ENCODE peak calls at places on chromosomes 12 and 14, in nine cellular contexts. One of them, this sample, is unnamed. For H3K27me3, the result is how much of the 10 kb centered on the place peaks cover.

GRCh38 chr12:94262228-94263010 is 114.0 kb downstream of the PLXNC1 start:
- DNase-seq in SJCRH30: peak
- DNase-seq in HL-60: no peak
- DNase-seq in upper lobe of right lung: peak
- DNase-seq in neuronal stem cell: no peak
- DNase-seq in H1: no peak
- DNase-seq in tibial artery: peak
- DNase-seq in cardiac muscle cell: peak
- DNase-seq in bronchial epithelial cell: peak
- DNase-seq in this sample: peak

GRCh38 chr14:75566321-75566720 is 12.1 kb upstream of the FLVCR2 start:
- DNase-seq in SJCRH30: no peak
- DNase-seq in HL-60: no peak
- DNase-seq in H1: no peak
- DNase-seq in tibial artery: no peak
- DNase-seq in neuronal stem cell: no peak
- DNase-seq in upper lobe of right lung: no peak
- DNase-seq in bronchial epithelial cell: peak
- DNase-seq in cardiac muscle cell: no peak
- DNase-seq in this sample: no peak

GRCh38 chr14:57889245-57889644 is 23.4 kb upstream of the SLC35F4 start:
- DNase-seq in neuronal stem cell: no peak
- DNase-seq in tibial artery: peak
- DNase-seq in upper lobe of right lung: peak
- DNase-seq in SJCRH30: peak
- DNase-seq in bronchial epithelial cell: peak
- DNase-seq in cardiac muscle cell: no peak
- DNase-seq in H1: no peak
- DNase-seq in HL-60: no peak
- DNase-seq in this sample: no peak

GRCh38 chr12:27488479-27488878 is 35.5 kb upstream of the PPFIBP1 start:
- DNase-seq in upper lobe of right lung: no peak
- DNase-seq in neuronal stem cell: no peak
- DNase-seq in SJCRH30: no peak
- DNase-seq in cardiac muscle cell: no peak
- DNase-seq in tibial artery: no peak
- DNase-seq in bronchial epithelial cell: no peak
- DNase-seq in HL-60: no peak
- DNase-seq in H1: no peak
- DNase-seq in this sample: no peak

GRCh38 chr12:57761391-57761998 is 5.4 kb downstream of the CYP27B1 start:
- DNase-seq in bronchial epithelial cell: no peak
- DNase-seq in cardiac muscle cell: no peak
- DNase-seq in upper lobe of right lung: no peak
- DNase-seq in H1: no peak
- DNase-seq in HL-60: no peak
- DNase-seq in tibial artery: peak
- DNase-seq in SJCRH30: peak
- DNase-seq in neuronal stem cell: no peak
- DNase-seq in this sample: no peak

GRCh38 chr14:76473381-76474263 is 97.7 kb downstream of the ESRRB start:
- DNase-seq in bronchial epithelial cell: peak
- DNase-seq in SJCRH30: peak
- DNase-seq in upper lobe of right lung: peak
- DNase-seq in HL-60: no peak
- DNase-seq in H1: peak
- DNase-seq in neuronal stem cell: no peak
- DNase-seq in tibial artery: no peak
- DNase-seq in cardiac muscle cell: peak
- DNase-seq in this sample: no peak

GRCh38 chr12:124008629-124009028 is 35.6 kb downstream of the ZNF664 start:
- DNase-seq in SJCRH30: no peak
- DNase-seq in tibial artery: no peak
- DNase-seq in bronchial epithelial cell: no peak
- DNase-seq in cardiac muscle cell: no peak
- DNase-seq in H1: no peak
- DNase-seq in HL-60: no peak
- DNase-seq in neuronal stem cell: no peak
- DNase-seq in upper lobe of right lung: no peak
- DNase-seq in this sample: no peak

GRCh38 chr12:62738611-62739010 is 196.3 kb downstream of the PPM1H start:
- DNase-seq in neuronal stem cell: no peak
- DNase-seq in H1: no peak
- DNase-seq in HL-60: no peak
- DNase-seq in SJCRH30: peak
- DNase-seq in upper lobe of right lung: no peak
- DNase-seq in tibial artery: no peak
- DNase-seq in cardiac muscle cell: no peak
- DNase-seq in bronchial epithelial cell: no peak
- DNase-seq in this sample: no peak

GRCh38 chr12:65525501-65526141 is 247.1 kb downstream of the MSRB3 start:
- DNase-seq in neuronal stem cell: no peak
- DNase-seq in bronchial epithelial cell: peak
- DNase-seq in H1: no peak
- DNase-seq in upper lobe of right lung: no peak
- DNase-seq in SJCRH30: no peak
- DNase-seq in HL-60: no peak
- DNase-seq in tibial artery: no peak
- DNase-seq in cardiac muscle cell: no peak
- DNase-seq in this sample: no peak

GRCh38 chr14:32129124-32129523 is 52.0 kb downstream of the ARHGAP5 start:
- DNase-seq in bronchial epithelial cell: peak
- DNase-seq in upper lobe of right lung: no peak
- DNase-seq in H1: no peak
- DNase-seq in cardiac muscle cell: no peak
- DNase-seq in neuronal stem cell: no peak
- DNase-seq in HL-60: no peak
- DNase-seq in tibial artery: no peak
- DNase-seq in SJCRH30: no peak
- DNase-seq in this sample: no peak

GRCh38 chr14:62077676-62078261 is 315.5 kb downstream of the SNAPC1 start:
- DNase-seq in H1: no peak
- DNase-seq in neuronal stem cell: no peak
- DNase-seq in HL-60: no peak
- DNase-seq in tibial artery: no peak
- DNase-seq in bronchial epithelial cell: no peak
- DNase-seq in cardiac muscle cell: no peak
- DNase-seq in upper lobe of right lung: no peak
- DNase-seq in SJCRH30: no peak
- DNase-seq in this sample: no peak

GRCh38 chr12:62700091-62700490 is 233.5 kb downstream of the MON2 start:
- DNase-seq in upper lobe of right lung: no peak
- DNase-seq in H1: no peak
- DNase-seq in neuronal stem cell: no peak
- DNase-seq in cardiac muscle cell: no peak
- DNase-seq in tibial artery: no peak
- DNase-seq in SJCRH30: no peak
- DNase-seq in HL-60: no peak
- DNase-seq in bronchial epithelial cell: no peak
- DNase-seq in this sample: no peak

GRCh38 chr12:7176595-7176994 is 12.9 kb upstream of the PEX5 start:
- DNase-seq in bronchial epithelial cell: peak
- DNase-seq in H1: no peak
- DNase-seq in HL-60: no peak
- DNase-seq in tibial artery: no peak
- DNase-seq in upper lobe of right lung: no peak
- DNase-seq in SJCRH30: no peak
- DNase-seq in cardiac muscle cell: no peak
- DNase-seq in neuronal stem cell: no peak
- DNase-seq in this sample: no peak

GRCh38 chr14:78967111-78967809 is 797.1 kb downstream of the NRXN3 start:
- DNase-seq in bronchial epithelial cell: no peak
- DNase-seq in H1: no peak
- DNase-seq in cardiac muscle cell: no peak
- DNase-seq in neuronal stem cell: no peak
- DNase-seq in upper lobe of right lung: no peak
- DNase-seq in tibial artery: no peak
- DNase-seq in HL-60: no peak
- DNase-seq in SJCRH30: no peak
- DNase-seq in this sample: no peak

GRCh38 chr14:94390372-94391086 is 2.1 kb upstream of the SERPINA1 start:
- DNase-seq in tibial artery: no peak
- DNase-seq in H1: no peak
- DNase-seq in upper lobe of right lung: peak
- DNase-seq in bronchial epithelial cell: no peak
- DNase-seq in SJCRH30: no peak
- DNase-seq in neuronal stem cell: no peak
- DNase-seq in cardiac muscle cell: no peak
- DNase-seq in HL-60: peak
- DNase-seq in this sample: no peak

GRCh38 chr12:28413455-28414109 is 223.3 kb downstream of the CCDC91 start:
- DNase-seq in SJCRH30: no peak
- DNase-seq in tibial artery: no peak
- DNase-seq in H1: no peak
- DNase-seq in bronchial epithelial cell: no peak
- DNase-seq in upper lobe of right lung: no peak
- DNase-seq in neuronal stem cell: no peak
- DNase-seq in cardiac muscle cell: no peak
- DNase-seq in HL-60: no peak
- DNase-seq in this sample: no peak

GRCh38 chr12:93442411-93443340 is 929 bp upstream of the UBE2N start:
- DNase-seq in tibial artery: no peak
- DNase-seq in bronchial epithelial cell: peak
- DNase-seq in SJCRH30: no peak
- DNase-seq in cardiac muscle cell: peak
- DNase-seq in neuronal stem cell: no peak
- DNase-seq in HL-60: no peak
- DNase-seq in upper lobe of right lung: no peak
- DNase-seq in H1: no peak
- DNase-seq in this sample: no peak

GRCh38 chr12:109052415-109053323 is at the start of gene USP30:
- DNase-seq in upper lobe of right lung: peak
- DNase-seq in tibial artery: peak
- DNase-seq in bronchial epithelial cell: peak
- DNase-seq in H1: peak
- DNase-seq in HL-60: peak
- DNase-seq in neuronal stem cell: peak
- DNase-seq in cardiac muscle cell: peak
- DNase-seq in SJCRH30: peak
- DNase-seq in this sample: peak

DNA sequence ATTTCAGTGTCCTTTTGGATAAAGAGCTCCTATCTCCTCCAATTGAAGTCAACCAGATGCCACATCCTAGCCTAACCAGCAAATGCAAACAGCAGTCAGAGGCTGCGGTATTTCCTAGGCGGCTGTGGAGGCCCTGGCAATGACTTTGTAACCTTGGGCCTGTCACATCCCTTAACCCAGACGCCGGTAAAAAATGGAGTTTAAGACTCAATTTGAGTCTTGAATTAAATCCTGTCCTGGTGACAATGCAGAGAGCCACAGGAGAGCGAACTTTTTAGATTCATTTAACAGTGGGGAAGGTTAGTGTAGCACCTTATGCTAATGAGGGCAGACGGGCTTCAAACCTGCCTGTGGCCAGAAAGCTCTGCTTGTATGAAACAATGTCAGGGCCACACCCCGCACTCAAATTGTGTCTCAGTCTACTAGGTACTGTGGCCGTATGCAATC is 1.3 kb downstream of the C12orf75 start:
- DNase-seq in bronchial epithelial cell: no peak
- DNase-seq in neuronal stem cell: no peak
- DNase-seq in tibial artery: no peak
- DNase-seq in upper lobe of right lung: no peak
- DNase-seq in cardiac muscle cell: no peak
- DNase-seq in H1: no peak
- DNase-seq in HL-60: no peak
- DNase-seq in SJCRH30: no peak
- DNase-seq in this sample: peak
- H3K27me3 ChIP-seq in bronchial epithelial cell: under half
- H3K27me3 ChIP-seq in neuronal stem cell: under half
- H3K27me3 ChIP-seq in tibial artery: under half
- H3K27me3 ChIP-seq in upper lobe of right lung: under half
- H3K27me3 ChIP-seq in cardiac muscle cell: under half
- H3K27me3 ChIP-seq in H1: under half
- H3K27me3 ChIP-seq in HL-60: under half
- H3K27me3 ChIP-seq in SJCRH30: under half
- H3K27me3 ChIP-seq in this sample: under half

DNA sequence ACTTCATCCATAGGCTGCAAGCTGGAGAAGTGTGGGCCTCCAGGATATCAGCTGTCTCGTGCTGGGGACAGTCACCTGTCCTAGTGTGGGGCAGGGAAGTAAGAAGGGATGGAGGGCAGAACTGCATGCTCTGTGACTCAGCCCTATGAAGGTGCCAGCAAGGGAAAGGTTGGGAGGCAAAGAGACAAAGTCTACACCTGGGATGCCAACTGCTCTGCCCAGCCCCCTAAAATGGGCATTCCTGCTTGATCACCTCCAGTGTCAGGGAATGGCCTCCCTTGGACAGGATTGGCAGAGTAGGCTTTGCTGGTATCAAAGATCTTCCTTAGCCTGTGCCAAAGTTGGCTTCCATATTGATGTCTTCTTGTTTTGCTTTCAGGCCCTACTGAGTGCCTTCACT is 335.0 kb downstream of the BCL11B start:
- DNase-seq in neuronal stem cell: no peak
- DNase-seq in upper lobe of right lung: no peak
- DNase-seq in SJCRH30: no peak
- DNase-seq in bronchial epithelial cell: no peak
- DNase-seq in cardiac muscle cell: no peak
- DNase-seq in HL-60: no peak
- DNase-seq in H1: no peak
- DNase-seq in tibial artery: no peak
- DNase-seq in this sample: no peak
- H3K27me3 ChIP-seq in neuronal stem cell: under half
- H3K27me3 ChIP-seq in upper lobe of right lung: under half
- H3K27me3 ChIP-seq in SJCRH30: under half
- H3K27me3 ChIP-seq in bronchial epithelial cell: under half
- H3K27me3 ChIP-seq in cardiac muscle cell: under half
- H3K27me3 ChIP-seq in HL-60: under half
- H3K27me3 ChIP-seq in H1: under half
- H3K27me3 ChIP-seq in tibial artery: under half
- H3K27me3 ChIP-seq in this sample: under half

DNA sequence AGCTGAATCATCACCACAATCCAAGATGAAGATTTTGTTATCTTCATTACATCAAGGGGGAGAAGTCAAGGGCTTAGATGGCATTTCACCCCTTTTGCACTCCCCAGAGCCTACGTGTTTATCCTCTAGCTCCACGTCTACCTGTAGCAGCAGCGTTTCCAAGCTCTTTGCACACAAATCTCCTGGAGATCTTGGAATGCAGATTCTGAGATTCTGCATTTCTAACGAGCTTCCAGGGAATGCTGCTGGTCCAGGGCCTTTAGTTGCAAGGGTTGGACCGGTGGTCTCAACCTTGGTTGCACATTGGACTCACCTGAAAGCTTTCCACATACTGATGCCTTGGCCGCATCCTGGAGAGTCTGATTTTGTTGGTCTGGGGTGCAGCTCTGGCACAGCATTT is 49.5 kb upstream of the STON2 start:
- DNase-seq in upper lobe of right lung: no peak
- DNase-seq in neuronal stem cell: no peak
- DNase-seq in H1: no peak
- DNase-seq in bronchial epithelial cell: no peak
- DNase-seq in HL-60: no peak
- DNase-seq in tibial artery: no peak
- DNase-seq in SJCRH30: no peak
- DNase-seq in cardiac muscle cell: no peak
- DNase-seq in this sample: no peak
- H3K27me3 ChIP-seq in upper lobe of right lung: under half
- H3K27me3 ChIP-seq in neuronal stem cell: under half
- H3K27me3 ChIP-seq in H1: under half
- H3K27me3 ChIP-seq in bronchial epithelial cell: under half
- H3K27me3 ChIP-seq in HL-60: under half
- H3K27me3 ChIP-seq in tibial artery: under half
- H3K27me3 ChIP-seq in SJCRH30: under half
- H3K27me3 ChIP-seq in cardiac muscle cell: under half
- H3K27me3 ChIP-seq in this sample: under half

GRCh38 chr12:47303207-47303606 is 223.4 kb upstream of the AMIGO2 start:
- DNase-seq in HL-60: no peak
- DNase-seq in cardiac muscle cell: no peak
- DNase-seq in bronchial epithelial cell: no peak
- DNase-seq in neuronal stem cell: no peak
- DNase-seq in tibial artery: no peak
- DNase-seq in upper lobe of right lung: no peak
- DNase-seq in SJCRH30: no peak
- DNase-seq in H1: no peak
- DNase-seq in this sample: no peak
- H3K27me3 ChIP-seq in HL-60: under half
- H3K27me3 ChIP-seq in cardiac muscle cell: under half
- H3K27me3 ChIP-seq in bronchial epithelial cell: under half
- H3K27me3 ChIP-seq in neuronal stem cell: under half
- H3K27me3 ChIP-seq in tibial artery: under half
- H3K27me3 ChIP-seq in upper lobe of right lung: under half
- H3K27me3 ChIP-seq in SJCRH30: under half
- H3K27me3 ChIP-seq in H1: under half
- H3K27me3 ChIP-seq in this sample: under half

This sample was measured in esophagus muscularis mucosa.